ENCODE peak calls at places on chromosome 2, in seven cellular contexts. One of them, this sample, is unnamed.

GRCh38 chr2:111932841-111933291 is 34.5 kb downstream of the MERTK start:
- DNase-seq in K562: no peak
- DNase-seq in GM12891: no peak
- DNase-seq in GM12878: no peak
- DNase-seq in SK-N-SH: no peak
- DNase-seq in HepG2: peak
- DNase-seq in H1: no peak
- DNase-seq in this sample: no peak

GRCh38 chr2:228541794-228542193 is 360.3 kb upstream of the SPHKAP start:
- DNase-seq in K562: no peak
- DNase-seq in GM12891: no peak
- DNase-seq in GM12878: no peak
- DNase-seq in SK-N-SH: no peak
- DNase-seq in HepG2: no peak
- DNase-seq in H1: no peak
- DNase-seq in this sample: no peak

GRCh38 chr2:24915796-24916195 is 4.2 kb downstream of the ADCY3 start:
- DNase-seq in K562: no peak
- DNase-seq in GM12891: no peak
- DNase-seq in GM12878: no peak
- DNase-seq in SK-N-SH: no peak
- DNase-seq in HepG2: no peak
- DNase-seq in H1: no peak
- DNase-seq in this sample: no peak

GRCh38 chr2:143110759-143111428 is 18.3 kb upstream of the ARHGAP15 start:
- DNase-seq in K562: peak
- DNase-seq in GM12891: no peak
- DNase-seq in GM12878: peak
- DNase-seq in SK-N-SH: peak
- DNase-seq in HepG2: peak
- DNase-seq in H1: peak
- DNase-seq in this sample: no peak

GRCh38 chr2:195251221-195251620 is 405.8 kb upstream of the SLC39A10 start:
- DNase-seq in K562: no peak
- DNase-seq in GM12891: no peak
- DNase-seq in GM12878: no peak
- DNase-seq in SK-N-SH: no peak
- DNase-seq in HepG2: no peak
- DNase-seq in H1: no peak
- DNase-seq in this sample: no peak

GRCh38 chr2:201798252-201798918 is 8.0 kb upstream of the CDK15 start:
- DNase-seq in K562: no peak
- DNase-seq in GM12891: no peak
- DNase-seq in GM12878: no peak
- DNase-seq in SK-N-SH: no peak
- DNase-seq in HepG2: no peak
- DNase-seq in H1: no peak
- DNase-seq in this sample: no peak

GRCh38 chr2:169712791-169713227 is 18.5 kb downstream of the PHOSPHO2 start:
- DNase-seq in K562: no peak
- DNase-seq in GM12891: no peak
- DNase-seq in GM12878: no peak
- DNase-seq in SK-N-SH: no peak
- DNase-seq in HepG2: peak
- DNase-seq in H1: no peak
- DNase-seq in this sample: no peak

GRCh38 chr2:128016620-128017019 is 11.2 kb downstream of the SAP130 start:
- DNase-seq in K562: no peak
- DNase-seq in GM12891: no peak
- DNase-seq in GM12878: no peak
- DNase-seq in SK-N-SH: no peak
- DNase-seq in HepG2: no peak
- DNase-seq in H1: no peak
- DNase-seq in this sample: no peak

GRCh38 chr2:20317690-20318089 is 33.0 kb downstream of the PUM2 start:
- DNase-seq in K562: no peak
- DNase-seq in GM12891: no peak
- DNase-seq in GM12878: no peak
- DNase-seq in SK-N-SH: no peak
- DNase-seq in HepG2: no peak
- DNase-seq in H1: no peak
- DNase-seq in this sample: no peak

GRCh38 chr2:106825161-106825560 is 60.8 kb downstream of the ST6GAL2 start:
- DNase-seq in K562: no peak
- DNase-seq in GM12891: no peak
- DNase-seq in GM12878: no peak
- DNase-seq in SK-N-SH: no peak
- DNase-seq in HepG2: no peak
- DNase-seq in H1: no peak
- DNase-seq in this sample: no peak

GRCh38 chr2:218898109-218898878 is 17.6 kb downstream of the WNT10A start:
- DNase-seq in K562: peak
- DNase-seq in GM12891: peak
- DNase-seq in GM12878: no peak
- DNase-seq in SK-N-SH: peak
- DNase-seq in HepG2: peak
- DNase-seq in H1: peak
- DNase-seq in this sample: peak

GRCh38 chr2:38443021-38443541 is 66.0 kb upstream of the ATL2 start:
- DNase-seq in K562: no peak
- DNase-seq in GM12891: no peak
- DNase-seq in GM12878: no peak
- DNase-seq in SK-N-SH: no peak
- DNase-seq in HepG2: no peak
- DNase-seq in H1: no peak
- DNase-seq in this sample: no peak

GRCh38 chr2:21035282-21035973 is 8.4 kb downstream of the APOB start:
- DNase-seq in K562: no peak
- DNase-seq in GM12891: no peak
- DNase-seq in GM12878: no peak
- DNase-seq in SK-N-SH: no peak
- DNase-seq in HepG2: no peak
- DNase-seq in H1: no peak
- DNase-seq in this sample: no peak

GRCh38 chr2:144211826-144212225 is 308.1 kb downstream of the ZEB2 start:
- DNase-seq in K562: no peak
- DNase-seq in GM12891: no peak
- DNase-seq in GM12878: no peak
- DNase-seq in SK-N-SH: no peak
- DNase-seq in HepG2: no peak
- DNase-seq in H1: no peak
- DNase-seq in this sample: no peak

GRCh38 chr2:66926594-66927112 is 470.5 kb upstream of the ETAA1 start:
- DNase-seq in K562: no peak
- DNase-seq in GM12891: no peak
- DNase-seq in GM12878: no peak
- DNase-seq in SK-N-SH: no peak
- DNase-seq in HepG2: no peak
- DNase-seq in H1: no peak
- DNase-seq in this sample: no peak

GRCh38 chr2:120442541-120442922 is 96.6 kb downstream of the INHBB start:
- DNase-seq in K562: no peak
- DNase-seq in GM12891: no peak
- DNase-seq in GM12878: no peak
- DNase-seq in SK-N-SH: no peak
- DNase-seq in HepG2: no peak
- DNase-seq in H1: no peak
- DNase-seq in this sample: no peak

GRCh38 chr2:120440521-120441350 is 94.8 kb downstream of the INHBB start:
- DNase-seq in K562: no peak
- DNase-seq in GM12891: no peak
- DNase-seq in GM12878: no peak
- DNase-seq in SK-N-SH: no peak
- DNase-seq in HepG2: no peak
- DNase-seq in H1: no peak
- DNase-seq in this sample: no peak

GRCh38 chr2:120441351-120441700 is 95.4 kb downstream of the INHBB start:
- DNase-seq in K562: no peak
- DNase-seq in GM12891: no peak
- DNase-seq in GM12878: no peak
- DNase-seq in SK-N-SH: no peak
- DNase-seq in HepG2: no peak
- DNase-seq in H1: no peak
- DNase-seq in this sample: no peak

GRCh38 chr2:120442923-120443571 is 97.1 kb downstream of the INHBB start:
- DNase-seq in K562: peak
- DNase-seq in GM12891: no peak
- DNase-seq in GM12878: no peak
- DNase-seq in SK-N-SH: no peak
- DNase-seq in HepG2: no peak
- DNase-seq in H1: peak
- DNase-seq in this sample: peak

DNA sequence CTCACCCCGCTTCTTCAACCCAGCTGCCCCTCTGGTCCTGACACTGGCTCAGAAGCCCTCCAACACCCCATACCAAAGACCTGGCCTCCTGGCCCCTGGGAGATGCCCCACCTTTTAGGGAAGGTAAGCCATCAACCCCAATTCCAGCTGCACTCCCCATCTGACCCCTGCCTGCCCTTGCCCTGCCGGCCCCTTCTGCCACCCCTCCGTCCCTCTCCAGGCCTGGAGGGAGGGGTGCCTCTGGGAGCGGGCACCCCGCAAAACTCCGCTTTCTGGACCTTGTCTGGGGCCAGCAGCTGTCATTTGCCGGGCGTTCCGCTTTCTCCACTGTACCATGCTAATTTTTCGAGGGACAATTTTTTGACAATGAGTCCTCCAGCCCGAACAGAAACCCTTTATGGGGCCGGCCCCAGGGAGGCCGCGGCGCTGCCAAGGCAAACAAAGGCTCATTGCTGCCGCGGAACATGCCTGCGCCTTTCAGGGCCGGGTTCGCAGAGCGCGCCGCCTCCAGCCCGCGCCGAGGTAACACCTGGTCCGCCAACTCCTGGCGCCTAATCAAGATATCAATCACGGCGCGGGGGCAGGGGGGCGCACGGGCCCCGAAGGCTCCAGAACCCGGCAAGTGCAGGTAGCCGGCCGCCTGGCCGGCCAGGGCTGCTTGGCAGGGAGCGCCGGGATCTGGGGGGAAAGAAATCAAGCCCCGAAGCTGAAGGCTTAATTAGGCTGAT is 96.0 kb downstream of the INHBB start:
- DNase-seq in K562: no peak
- DNase-seq in GM12891: no peak
- DNase-seq in GM12878: no peak
- DNase-seq in SK-N-SH: peak
- DNase-seq in HepG2: peak
- DNase-seq in H1: no peak
- DNase-seq in this sample: no peak
- TF ChIP-seq TAF1 in K562: no peak
- TF ChIP-seq TAF1 in GM12891: no peak
- TF ChIP-seq TAF1 in GM12878: no peak
- TF ChIP-seq TAF1 in SK-N-SH: no peak
- TF ChIP-seq TAF1 in HepG2: no peak
- TF ChIP-seq TAF1 in H1: peak
- TF ChIP-seq TAF1 in this sample: no peak

GRCh38 chr2:54042908-54043620 is 72.3 kb upstream of the PSME4 start:
- DNase-seq in K562: no peak
- DNase-seq in GM12891: no peak
- DNase-seq in GM12878: no peak
- DNase-seq in SK-N-SH: no peak
- DNase-seq in HepG2: no peak
- DNase-seq in H1: no peak
- DNase-seq in this sample: no peak
- TF ChIP-seq TAF1 in K562: no peak
- TF ChIP-seq TAF1 in GM12891: no peak
- TF ChIP-seq TAF1 in GM12878: no peak
- TF ChIP-seq TAF1 in SK-N-SH: no peak
- TF ChIP-seq TAF1 in HepG2: no peak
- TF ChIP-seq TAF1 in H1: no peak
- TF ChIP-seq TAF1 in this sample: no peak

GRCh38 chr2:145305854-145306253 is 785.9 kb upstream of the ZEB2 start:
- DNase-seq in K562: no peak
- DNase-seq in GM12891: no peak
- DNase-seq in GM12878: no peak
- DNase-seq in SK-N-SH: no peak
- DNase-seq in HepG2: no peak
- DNase-seq in H1: no peak
- DNase-seq in this sample: no peak

DNA sequence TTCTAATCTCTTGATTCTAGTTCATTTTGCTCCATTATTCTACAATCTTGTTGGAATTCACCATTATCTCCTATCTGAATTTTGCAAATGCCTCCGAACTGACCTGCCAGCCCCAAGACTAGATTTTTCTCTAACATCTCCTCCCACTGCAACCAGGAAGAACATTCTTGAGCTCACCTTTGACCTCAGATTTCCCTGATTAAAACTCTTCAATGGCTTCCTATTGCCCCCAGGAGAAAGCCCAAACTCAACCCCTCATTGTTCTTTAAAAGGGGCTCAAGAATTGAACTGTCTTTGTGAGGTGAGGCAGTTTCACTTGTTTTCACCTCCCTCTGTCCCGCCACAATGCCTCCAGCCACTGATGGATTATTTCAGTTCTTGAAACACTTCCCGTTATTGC is 784.6 kb upstream of the ZEB2 start:
- DNase-seq in K562: no peak
- DNase-seq in GM12891: no peak
- DNase-seq in GM12878: no peak
- DNase-seq in SK-N-SH: no peak
- DNase-seq in HepG2: no peak
- DNase-seq in H1: no peak
- DNase-seq in this sample: no peak
- TF ChIP-seq TAF1 in K562: no peak
- TF ChIP-seq TAF1 in GM12891: no peak
- TF ChIP-seq TAF1 in GM12878: no peak
- TF ChIP-seq TAF1 in SK-N-SH: no peak
- TF ChIP-seq TAF1 in HepG2: no peak
- TF ChIP-seq TAF1 in H1: no peak
- TF ChIP-seq TAF1 in this sample: no peak

GRCh38 chr2:240932724-240933047 is 26.6 kb downstream of the CROCC2 start:
- DNase-seq in K562: no peak
- DNase-seq in GM12891: no peak
- DNase-seq in GM12878: no peak
- DNase-seq in SK-N-SH: no peak
- DNase-seq in HepG2: no peak
- DNase-seq in H1: no peak
- DNase-seq in this sample: no peak

GRCh38 chr2:240930096-240930630 is 24.0 kb downstream of the CROCC2 start:
- DNase-seq in K562: no peak
- DNase-seq in GM12891: no peak
- DNase-seq in GM12878: no peak
- DNase-seq in SK-N-SH: peak
- DNase-seq in HepG2: no peak
- DNase-seq in H1: no peak
- DNase-seq in this sample: peak

GRCh38 chr2:240932001-240932723 is 26.0 kb downstream of the CROCC2 start:
- DNase-seq in K562: no peak
- DNase-seq in GM12891: no peak
- DNase-seq in GM12878: no peak
- DNase-seq in SK-N-SH: peak
- DNase-seq in HepG2: no peak
- DNase-seq in H1: no peak
- DNase-seq in this sample: no peak

GRCh38 chr2:240930631-240931318 is 24.6 kb downstream of the CROCC2 start:
- DNase-seq in K562: no peak
- DNase-seq in GM12891: no peak
- DNase-seq in GM12878: no peak
- DNase-seq in SK-N-SH: peak
- DNase-seq in HepG2: no peak
- DNase-seq in H1: no peak
- DNase-seq in this sample: no peak

GRCh38 chr2:240931319-240931949 is 25.3 kb downstream of the CROCC2 start:
- DNase-seq in K562: no peak
- DNase-seq in GM12891: no peak
- DNase-seq in GM12878: no peak
- DNase-seq in SK-N-SH: peak
- DNase-seq in HepG2: no peak
- DNase-seq in H1: no peak
- DNase-seq in this sample: no peak
- TF ChIP-seq TAF1 in K562: no peak
- TF ChIP-seq TAF1 in GM12891: no peak
- TF ChIP-seq TAF1 in GM12878: no peak
- TF ChIP-seq TAF1 in SK-N-SH: no peak
- TF ChIP-seq TAF1 in HepG2: no peak
- TF ChIP-seq TAF1 in H1: no peak
- TF ChIP-seq TAF1 in this sample: no peak